ENCODE peak calls at places on chromosomes 1 and 21, in five cellular contexts. O is HFFc6, S is neural crest cell, P is fibroblast of pulmonary artery, G is B cell. Y is an unnamed sample.
A peak's percentile ranks its signal among the peaks of the same experiment; 100 is the strongest.

GRCh38 chr1:204445860-204446412 is 34.3 kb upstream of the PPP1R15B start:
- DNase-seq in O (peak; percentile 20), S (peak; percentile 58), P (no peak), G (peak; percentile 62), Y (no peak)

GRCh38 chr1:15406911-15407559 is 2.7 kb upstream of the EFHD2 start:
- DNase-seq in O (peak; percentile 80), S (no peak), P (peak; percentile 68), G (no peak), Y (no peak)

GRCh38 chr1:33344896-33345295 is 24.0 kb upstream of the A3GALT2 start:
- DNase-seq in O (no peak), S (no peak), P (no peak), G (no peak), Y (no peak)

GRCh38 chr21:27132270-27132669 is 165.4 kb upstream of the ADAMTS5 start:
- DNase-seq in O (no peak), S (no peak), P (peak; percentile 39), G (no peak), Y (no peak)

GRCh38 chr1:16208270-16208987 is 4.0 kb downstream of the ARHGEF19 start:
- DNase-seq in O (peak; percentile 12), S (no peak), P (peak; percentile 29), G (no peak), Y (no peak)

GRCh38 chr1:240193699-240194098 is 102.0 kb downstream of the FMN2 start:
- DNase-seq in O (no peak), S (no peak), P (no peak), G (no peak), Y (no peak)

GRCh38 chr1:56432561-56432971 is 146.8 kb downstream of the PLPP3 start:
- DNase-seq in O (no peak), S (no peak), P (no peak), G (no peak), Y (no peak)

GRCh38 chr1:200877839-200878551 is 5.2 kb downstream of the GPR25 start:
- DNase-seq in O (no peak), S (no peak), P (no peak), G (no peak), Y (no peak)

GRCh38 chr1:59967141-59967697 is 40.6 kb upstream of the CYP2J2 start:
- DNase-seq in O (peak; percentile 43), S (no peak), P (peak; percentile 13), G (no peak), Y (no peak)

GRCh38 chr1:165114022-165114888 is 242.3 kb downstream of the LMX1A start:
- DNase-seq in O (peak; percentile 29), S (peak; percentile 65), P (peak; percentile 63), G (peak; percentile 7), Y (no peak)

GRCh38 chr1:217563179-217563578 is 67.7 kb downstream of the GPATCH2 start:
- DNase-seq in O (no peak), S (no peak), P (no peak), G (no peak), Y (no peak)

GRCh38 chr1:160544647-160545046 is 21.6 kb upstream of the SLAMF6 start:
- DNase-seq in O (peak; percentile 9), S (no peak), P (peak; percentile 23), G (peak; percentile 38), Y (no peak)
- TF ChIP-seq CTCF in O (peak; percentile 68), S (peak; percentile 52), P (peak; percentile 46), G (peak; percentile 66), Y (peak; percentile 68)

GRCh38 chr1:1006305-1007159 is 6.6 kb upstream of the HES4 start:
- DNase-seq in O (no peak), S (no peak), P (no peak), G (no peak), Y (no peak)

GRCh38 chr1:1013922-1014617 is 773 bp downstream of the ISG15 start:
- DNase-seq in O (no peak), S (no peak), P (no peak), G (peak; percentile 27), Y (no peak)

GRCh38 chr1:1014896-1015681 is 1.8 kb downstream of the ISG15 start:
- DNase-seq in O (no peak), S (peak; percentile 38), P (no peak), G (peak; percentile 36), Y (peak; percentile 43)

GRCh38 chr1:1013105-1013921 is at the start of gene ISG15:
- DNase-seq in O (peak; percentile 84), S (peak; percentile 62), P (peak; percentile 85), G (peak; percentile 90), Y (peak; percentile 85)

GRCh38 chr1:1011388-1011949 is 1.8 kb upstream of the ISG15 start:
- DNase-seq in O (no peak), S (no peak), P (no peak), G (no peak), Y (no peak)
- TF ChIP-seq CTCF in O (no peak), S (no peak), P (no peak), G (no peak), Y (no peak)

GRCh38 chr1:160866861-160867260 is 4.2 kb upstream of the CD244 start:
- DNase-seq in O (no peak), S (no peak), P (no peak), G (no peak), Y (no peak)

GRCh38 chr1:160865316-160865715 is 2.6 kb upstream of the CD244 start:
- DNase-seq in O (no peak), S (no peak), P (no peak), G (no peak), Y (no peak)

GRCh38 chr1:160868141-160868540 is 5.5 kb upstream of the CD244 start:
- DNase-seq in O (no peak), S (no peak), P (no peak), G (no peak), Y (no peak)

GRCh38 chr1:160864173-160864572 is 1.5 kb upstream of the CD244 start:
- DNase-seq in O (no peak), S (no peak), P (no peak), G (no peak), Y (no peak)

DNA sequence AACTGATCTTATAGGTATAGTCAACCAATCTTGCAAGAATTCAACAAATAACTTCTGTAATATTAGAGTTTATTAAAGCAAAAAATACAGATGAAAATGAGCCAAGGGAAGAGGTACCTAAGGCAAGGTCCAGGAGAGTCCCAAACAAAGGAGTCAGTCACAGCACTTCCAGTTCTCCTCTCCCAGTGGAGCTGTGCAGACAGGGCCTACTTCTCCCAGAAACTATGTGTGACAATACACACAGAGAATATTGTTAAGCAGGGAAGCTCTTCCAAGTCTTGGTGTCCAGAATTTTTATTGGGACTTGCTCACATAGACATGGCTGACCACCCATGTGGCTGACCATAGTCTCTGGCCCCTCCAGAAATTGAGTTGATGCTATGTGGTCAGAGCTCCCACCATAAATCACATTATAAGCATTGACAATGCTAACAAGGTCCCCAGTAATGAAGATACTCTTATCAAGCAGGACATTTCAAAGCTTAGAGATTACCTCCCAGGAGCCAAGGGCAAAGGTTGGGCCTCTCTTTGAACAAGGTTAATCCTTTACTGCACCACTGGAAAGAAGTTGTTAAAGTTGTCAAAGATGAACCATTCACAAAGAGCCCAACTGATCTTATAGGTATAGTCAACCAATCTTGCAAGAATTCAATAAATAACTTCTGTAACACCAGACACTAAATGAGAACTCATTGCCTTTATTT is 3.5 kb upstream of the CD244 start:
- DNase-seq in O (no peak), S (no peak), P (no peak), G (no peak), Y (no peak)
- TF ChIP-seq CTCF in O (no peak), S (no peak), P (no peak), G (no peak), Y (no peak)

DNA sequence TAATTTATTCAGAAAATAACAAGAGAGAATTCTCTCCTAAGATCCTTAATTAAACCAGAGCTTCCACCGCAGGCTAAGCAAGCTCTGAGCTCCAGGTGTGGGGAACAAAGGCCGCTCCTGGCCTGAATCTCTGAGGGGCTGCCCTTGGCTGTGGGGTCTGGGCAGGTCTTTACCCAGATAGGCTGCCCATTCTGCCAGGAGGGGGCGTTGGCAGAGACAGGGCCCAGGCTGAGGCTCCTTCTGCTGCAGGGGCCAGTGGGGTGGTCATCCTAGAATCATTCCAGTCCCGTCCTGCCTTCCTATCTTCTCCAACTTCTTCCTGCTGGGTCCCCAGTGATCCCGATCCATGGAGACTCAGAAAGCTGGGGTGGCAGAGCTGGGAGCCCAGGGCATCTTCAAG is 82.9 kb upstream of the POU3F1 start:
- DNase-seq in O (no peak), S (no peak), P (no peak), G (no peak), Y (peak; percentile 12)
- TF ChIP-seq CTCF in O (peak; percentile 45), S (no peak), P (no peak), G (no peak), Y (no peak)

GRCh38 chr1:175597969-175598765 is 145.2 kb downstream of the TNR start:
- DNase-seq in O (peak; percentile 2), S (no peak), P (peak; percentile 44), G (peak; percentile 47), Y (no peak)
- TF ChIP-seq CTCF in O (no peak), S (no peak), P (no peak), G (no peak), Y (no peak)

Y was measured in CD14-positive monocyte.